ENCODE peak calls at places on chromosomes 2 and 18, in nine cellular contexts. A is DND-41, P is uterus, F is A549, T is Panc1, X is transverse colon, W is PC-3, V is fibroblast of lung, G is ovary. H is an unnamed sample.
A peak's percentile ranks its signal among the peaks of the same experiment; 100 is the strongest.

GRCh38 chr2:15325296-15325695 is 235.8 kb downstream of the NBAS start:
- DNase-seq in A (no peak), P (no peak), F (no peak), T (no peak), X (no peak), W (no peak), V (no peak), G (no peak), H (no peak)

GRCh38 chr18:24398515-24398914 is 891 bp upstream of the OSBPL1A start:
- DNase-seq in A (no peak), P (no peak), F (no peak), T (no peak), X (peak; percentile 11), W (peak; percentile 43), V (peak; percentile 29), G (no peak), H (no peak)

GRCh38 chr2:236045264-236046235 is 122.6 kb downstream of the GBX2 start:
- DNase-seq in A (no peak), P (no peak), F (no peak), T (no peak), X (no peak), W (peak; percentile 83), V (no peak), G (no peak), H (no peak)

GRCh38 chr2:223084873-223085272 is 32.9 kb downstream of the KCNE4 start:
- DNase-seq in A (no peak), P (peak; percentile 33), F (no peak), T (no peak), X (no peak), W (no peak), V (no peak), G (no peak), H (peak; percentile 40)

GRCh38 chr2:25587361-25587760 is 86.0 kb downstream of the DTNB start:
- DNase-seq in A (no peak), P (no peak), F (no peak), T (no peak), X (no peak), W (peak; percentile 24), V (peak; percentile 42), G (no peak), H (no peak)

GRCh38 chr2:177717831-177718618 is 325.5 kb downstream of the AGPS start:
- DNase-seq in A (no peak), P (no peak), F (no peak), T (no peak), X (no peak), W (peak; percentile 39), V (no peak), G (no peak), H (no peak)

GRCh38 chr2:6922201-6922656 is 5.0 kb downstream of the RNF144A start:
- DNase-seq in A (no peak), P (no peak), F (peak; percentile 18), T (no peak), X (no peak), W (peak; percentile 76), V (no peak), G (no peak), H (peak; percentile 64)

GRCh38 chr2:201448701-201449100 is 2.6 kb downstream of the TRAK2 start:
- DNase-seq in A (no peak), P (no peak), F (no peak), T (no peak), X (peak; percentile 50), W (peak; percentile 84), V (no peak), G (no peak), H (no peak)

GRCh38 chr2:150542692-150543091 is 55.2 kb upstream of the RND3 start:
- DNase-seq in A (no peak), P (no peak), F (no peak), T (no peak), X (no peak), W (no peak), V (no peak), G (no peak), H (no peak)

GRCh38 chr2:121694398-121695178 is 42.1 kb downstream of the NIFK start:
- DNase-seq in A (no peak), P (no peak), F (no peak), T (no peak), X (no peak), W (peak; percentile 43), V (peak; percentile 89), G (no peak), H (no peak)

GRCh38 chr2:234701421-234701820 is 204.5 kb upstream of the ARL4C start:
- DNase-seq in A (no peak), P (no peak), F (no peak), T (no peak), X (no peak), W (no peak), V (no peak), G (no peak), H (no peak)

GRCh38 chr2:120305296-120305695 is 40.6 kb upstream of the INHBB start:
- DNase-seq in A (no peak), P (peak; percentile 12), F (peak; percentile 43), T (no peak), X (no peak), W (peak; percentile 28), V (peak; percentile 14), G (no peak), H (no peak)

GRCh38 chr2:241051578-241052487 is 50.3 kb downstream of the MTERF4 start:
- DNase-seq in A (peak; percentile 2), P (no peak), F (no peak), T (no peak), X (no peak), W (no peak), V (no peak), G (peak; percentile 9), H (no peak)

GRCh38 chr2:19038096-19039015 is 320.1 kb downstream of the OSR1 start:
- DNase-seq in A (no peak), P (no peak), F (no peak), T (no peak), X (no peak), W (peak; percentile 81), V (peak; percentile 68), G (no peak), H (no peak)

DNA sequence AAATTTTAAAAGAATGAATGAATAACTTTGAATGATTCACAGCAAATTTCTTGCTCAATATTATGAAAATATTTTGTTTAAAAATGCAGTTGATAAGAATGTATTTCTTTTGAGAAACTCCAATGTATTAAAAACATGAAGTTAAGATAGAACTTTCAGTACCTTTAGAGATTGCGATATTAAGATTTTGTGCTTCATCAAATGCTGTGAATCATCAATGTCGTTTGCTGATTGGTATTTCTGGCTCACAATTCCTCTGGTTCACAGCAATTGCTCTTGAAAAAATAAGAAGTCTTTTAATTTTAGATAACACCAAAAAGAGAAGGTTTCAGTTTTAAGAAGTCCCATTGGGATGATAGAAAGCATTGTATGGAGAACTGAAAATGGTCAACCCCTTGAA is 228.7 kb downstream of the IKZF2 start:
- DNase-seq in A (no peak), P (no peak), F (no peak), T (no peak), X (no peak), W (no peak), V (no peak), G (no peak), H (no peak)
- TF ChIP-seq CTCF in A (no peak), P (no peak), F (no peak), T (no peak), X (no peak), W (no peak), V (no peak), G (no peak), H (no peak)

DNA sequence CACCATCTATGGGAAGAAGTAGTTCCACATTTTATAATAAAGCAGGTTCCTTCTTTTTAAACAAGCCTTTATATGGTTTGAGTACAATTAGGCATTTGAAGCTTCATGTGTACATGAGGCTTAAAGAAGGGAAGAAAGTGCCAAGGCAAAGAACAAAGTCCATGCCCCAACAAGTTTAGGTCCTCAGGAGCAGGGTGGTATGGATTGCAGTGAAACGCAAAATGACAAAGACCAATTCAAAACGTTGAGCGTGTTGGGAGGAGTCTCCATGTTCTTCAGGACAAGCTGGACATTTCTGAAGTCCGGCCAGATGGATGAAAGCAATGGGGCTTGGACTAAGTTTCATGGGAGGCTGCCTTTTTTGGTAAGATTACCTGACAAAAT is 78.8 kb upstream of the FZD5 start:
- DNase-seq in A (no peak), P (no peak), F (no peak), T (no peak), X (no peak), W (no peak), V (no peak), G (no peak), H (no peak)
- H3K4me1 ChIP-seq in A (peaks cover 3% of the 10 kb centered on the region), P (no peaks in the 10 kb centered on the region), F (peaks cover 41% of the 10 kb centered on the region), T (peaks cover 9% of the 10 kb centered on the region), X (peaks cover 44% of the 10 kb centered on the region), W (peaks cover 16% of the 10 kb centered on the region), V (no peaks in the 10 kb centered on the region), G (no peaks in the 10 kb centered on the region), H (peaks cover 47% of the 10 kb centered on the region)

GRCh38 chr2:73914667-73915066 is 12.0 kb upstream of the DGUOK start:
- DNase-seq in A (no peak), P (no peak), F (no peak), T (no peak), X (no peak), W (no peak), V (no peak), G (no peak), H (no peak)

GRCh38 chr2:73916666-73917065 is 10.0 kb upstream of the DGUOK start:
- DNase-seq in A (no peak), P (no peak), F (no peak), T (no peak), X (no peak), W (no peak), V (no peak), G (no peak), H (no peak)

GRCh38 chr2:73913414-73914054 is 13.1 kb upstream of the DGUOK start:
- DNase-seq in A (no peak), P (no peak), F (no peak), T (no peak), X (no peak), W (no peak), V (no peak), G (no peak), H (no peak)

GRCh38 chr2:73917296-73917695 is 9.4 kb upstream of the DGUOK start:
- DNase-seq in A (no peak), P (no peak), F (no peak), T (no peak), X (no peak), W (no peak), V (no peak), G (no peak), H (no peak)

DNA sequence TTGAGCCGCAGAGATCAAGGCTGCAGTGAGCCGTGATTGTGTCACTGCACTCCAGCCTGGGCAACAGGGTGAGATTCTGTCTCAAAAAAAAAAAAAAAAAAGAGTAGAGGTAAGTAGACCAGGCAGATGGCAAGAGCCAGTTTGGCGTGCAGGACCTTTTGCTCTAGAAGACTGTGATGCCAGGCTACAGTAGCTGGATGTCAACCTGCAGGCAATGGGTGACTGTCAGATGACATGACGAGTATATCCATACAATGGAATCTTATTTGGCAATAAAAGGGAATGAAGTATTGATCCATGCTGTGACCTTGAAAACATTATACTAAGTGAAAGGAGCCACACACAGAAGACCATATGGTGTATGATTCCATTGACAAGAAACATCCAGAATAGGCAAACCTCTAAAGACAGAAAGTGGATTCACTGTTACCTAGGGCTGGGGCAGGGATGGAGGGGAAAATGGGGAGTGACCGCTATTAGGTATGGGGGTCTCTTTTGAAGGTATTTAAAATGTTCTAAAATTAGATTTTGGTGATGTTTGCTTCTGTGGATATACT is 11.2 kb upstream of the DGUOK start:
- DNase-seq in A (no peak), P (no peak), F (no peak), T (no peak), X (no peak), W (no peak), V (no peak), G (no peak), H (no peak)
- TF ChIP-seq CTCF in A (no peak), P (no peak), F (no peak), T (no peak), X (no peak), W (no peak), V (no peak), G (no peak), H (no peak)

GRCh38 chr2:31419386-31419785 is 4.8 kb upstream of the XDH start:
- DNase-seq in A (no peak), P (no peak), F (no peak), T (no peak), X (no peak), W (no peak), V (no peak), G (no peak), H (no peak)
- H3K4me1 ChIP-seq in A (no peaks in the 10 kb centered on the region), P (no peaks in the 10 kb centered on the region), F (peaks cover 16% of the 10 kb centered on the region), T (no peaks in the 10 kb centered on the region), X (peaks cover 10% of the 10 kb centered on the region), W (peaks cover 23% of the 10 kb centered on the region), V (no peaks in the 10 kb centered on the region), G (no peaks in the 10 kb centered on the region), H (peaks cover 9% of the 10 kb centered on the region)